ENCODE peak calls at places on chromosomes 13 and 19, in seven cellular contexts. X, E, K, D, P, U and Z are unnamed samples.

GRCh38 chr13:34816118-34816517 is 126.0 kb upstream of the NBEA start:
- DNase-seq in X (no peak), E (peak; percentile 25), K (no peak), D (no peak), P (no peak), U (no peak), Z (no peak)

GRCh38 chr13:51231456-51231855 is 9.3 kb downstream of the FAM124A start:
- DNase-seq in X (no peak), E (no peak), K (no peak), D (no peak), P (no peak), U (no peak), Z (no peak)

GRCh38 chr19:17385878-17386611 is 8.0 kb downstream of the CCDC194 start:
- DNase-seq in X (peak; percentile 49), E (no peak), K (peak; percentile 85), D (no peak), P (peak; percentile 50), U (peak; percentile 67), Z (peak; percentile 67)

GRCh38 chr13:44132710-44133109 is 240.9 kb upstream of the SERP2 start:
- DNase-seq in X (peak; percentile 10), E (no peak), K (no peak), D (no peak), P (no peak), U (no peak), Z (peak; percentile 66)

GRCh38 chr19:18651300-18651699 is 14.5 kb downstream of the KLHL26 start:
- DNase-seq in X (no peak), E (no peak), K (no peak), D (no peak), P (no peak), U (no peak), Z (no peak)

GRCh38 chr19:54299515-54299914 is 13.5 kb downstream of the LILRA5 start:
- DNase-seq in X (no peak), E (no peak), K (no peak), D (no peak), P (no peak), U (no peak), Z (no peak)

GRCh38 chr19:4744451-4745170 is 21.0 kb upstream of the DPP9 start:
- DNase-seq in X (peak; percentile 22), E (no peak), K (no peak), D (no peak), P (peak; percentile 79), U (no peak), Z (no peak)

GRCh38 chr19:29450306-29450705 is 75.5 kb upstream of the VSTM2B start:
- DNase-seq in X (no peak), E (no peak), K (no peak), D (no peak), P (no peak), U (no peak), Z (no peak)

GRCh38 chr13:39816936-39817335 is 161.5 kb downstream of the COG6 start:
- DNase-seq in X (no peak), E (no peak), K (no peak), D (no peak), P (no peak), U (no peak), Z (no peak)

GRCh38 chr13:44305845-44306244 is 67.8 kb upstream of the SERP2 start:
- DNase-seq in X (no peak), E (no peak), K (peak; percentile 34), D (no peak), P (no peak), U (no peak), Z (no peak)

GRCh38 chr13:42696191-42696590 is 85.2 kb upstream of the FAM216B start:
- DNase-seq in X (no peak), E (no peak), K (no peak), D (no peak), P (no peak), U (no peak), Z (no peak)

GRCh38 chr13:22596157-22596863 is 584.5 kb upstream of the SGCG start:
- DNase-seq in X (no peak), E (no peak), K (no peak), D (no peak), P (no peak), U (no peak), Z (no peak)

GRCh38 chr19:10747271-10747670 is 29.4 kb downstream of the DNM2 start:
- DNase-seq in X (no peak), E (no peak), K (no peak), D (no peak), P (no peak), U (no peak), Z (no peak)

GRCh38 chr13:100100115-100100879 is 11.4 kb downstream of the PCCA start:
- DNase-seq in X (peak; percentile 21), E (no peak), K (no peak), D (no peak), P (no peak), U (no peak), Z (peak; percentile 76)

GRCh38 chr13:43405457-43405856 is 381.3 kb downstream of the ENOX1 start:
- DNase-seq in X (no peak), E (no peak), K (no peak), D (no peak), P (no peak), U (no peak), Z (no peak)

GRCh38 chr19:459724-460511 is 915 bp downstream of the SHC2 start:
- DNase-seq in X (peak; percentile 31), E (no peak), K (peak; percentile 82), D (no peak), P (peak; percentile 77), U (peak; percentile 75), Z (peak; percentile 81)

GRCh38 chr13:78334059-78334458 is 269.3 kb downstream of the POU4F1 start:
- DNase-seq in X (no peak), E (no peak), K (peak; percentile 2), D (no peak), P (no peak), U (no peak), Z (no peak)

GRCh38 chr13:25783480-25784081 is 268.2 kb downstream of the SHISA2 start:
- DNase-seq in X (no peak), E (no peak), K (no peak), D (no peak), P (no peak), U (no peak), Z (no peak)

GRCh38 chr13:48126944-48127814 is 32.3 kb upstream of the MED4 start:
- DNase-seq in X (peak; percentile 75), E (peak; percentile 41), K (peak; percentile 71), D (no peak), P (peak; percentile 63), U (peak; percentile 30), Z (no peak)

GRCh38 chr13:46665630-46666482 is 112.9 kb downstream of the LRCH1 start:
- DNase-seq in X (no peak), E (no peak), K (no peak), D (no peak), P (no peak), U (no peak), Z (no peak)

GRCh38 chr13:32428581-32429072 is 697 bp upstream of the N4BP2L1 start:
- DNase-seq in X (peak; percentile 25), E (no peak), K (no peak), D (no peak), P (no peak), U (no peak), Z (no peak)
- H3K27ac ChIP-seq in X (peak overlapping the region; percentile 99), E (no peak overlapping the region), K (no peak overlapping the region), D (peak overlapping the region; percentile 91), P (peak overlapping the region; percentile 96), U (no peak overlapping the region), Z (peak overlapping the region; percentile 100)

GRCh38 chr13:112968910-112969691 is at the start of gene MCF2L:
- DNase-seq in X (no peak), E (peak; percentile 22), K (peak; percentile 68), D (no peak), P (no peak), U (peak; percentile 78), Z (peak; percentile 55)

GRCh38 chr13:112968380-112968909 is 569 bp upstream of the MCF2L start:
- DNase-seq in X (no peak), E (no peak), K (peak; percentile 43), D (no peak), P (no peak), U (no peak), Z (peak; percentile 75)

GRCh38 chr13:112971288-112971643 is 2.3 kb downstream of the MCF2L start:
- DNase-seq in X (no peak), E (no peak), K (no peak), D (no peak), P (no peak), U (no peak), Z (no peak)

GRCh38 chr13:112970552-112971287 is 1.7 kb downstream of the MCF2L start:
- DNase-seq in X (no peak), E (no peak), K (no peak), D (no peak), P (no peak), U (no peak), Z (no peak)

DNA sequence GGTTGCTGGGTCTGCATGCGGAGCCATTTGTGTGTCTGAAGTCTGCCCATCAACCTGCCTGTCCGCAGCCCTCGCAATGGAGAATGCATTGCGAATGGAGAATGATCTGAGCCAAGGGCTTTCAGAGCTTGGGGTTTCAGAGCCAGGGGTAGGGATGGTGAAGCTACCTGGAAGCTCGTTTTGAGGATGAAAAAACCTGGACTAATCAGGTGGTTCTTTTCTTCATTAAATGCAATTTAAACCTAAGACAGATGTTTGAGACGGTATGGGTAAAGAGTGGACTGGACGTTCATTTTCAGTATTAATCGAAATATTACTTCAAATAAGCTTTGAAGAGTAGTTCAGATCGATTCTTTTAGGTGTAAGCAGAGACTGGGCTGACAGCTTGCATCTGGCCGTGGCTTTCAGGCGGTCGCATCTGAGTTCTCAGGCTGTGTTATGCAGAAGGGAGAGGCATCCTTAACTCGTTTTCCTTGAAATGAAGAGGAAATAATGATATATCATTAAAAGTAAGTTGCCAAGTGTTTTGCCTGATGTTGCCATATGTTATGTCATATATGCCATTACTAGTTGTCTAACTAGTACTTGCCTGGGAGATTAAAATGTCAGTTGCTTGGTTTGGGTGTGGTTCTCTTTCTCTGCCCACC is 801 bp downstream of the MCF2L start:
- DNase-seq in X (no peak), E (no peak), K (no peak), D (no peak), P (no peak), U (no peak), Z (no peak)
- H3K4me3 ChIP-seq in X (peak overlapping the region; percentile 27), E (no peak overlapping the region), K (peak overlapping the region; percentile 72), D (peak overlapping the region; percentile 60), P (peak overlapping the region; percentile 42), U (peak overlapping the region; percentile 60), Z (peak overlapping the region; percentile 62)

DNA sequence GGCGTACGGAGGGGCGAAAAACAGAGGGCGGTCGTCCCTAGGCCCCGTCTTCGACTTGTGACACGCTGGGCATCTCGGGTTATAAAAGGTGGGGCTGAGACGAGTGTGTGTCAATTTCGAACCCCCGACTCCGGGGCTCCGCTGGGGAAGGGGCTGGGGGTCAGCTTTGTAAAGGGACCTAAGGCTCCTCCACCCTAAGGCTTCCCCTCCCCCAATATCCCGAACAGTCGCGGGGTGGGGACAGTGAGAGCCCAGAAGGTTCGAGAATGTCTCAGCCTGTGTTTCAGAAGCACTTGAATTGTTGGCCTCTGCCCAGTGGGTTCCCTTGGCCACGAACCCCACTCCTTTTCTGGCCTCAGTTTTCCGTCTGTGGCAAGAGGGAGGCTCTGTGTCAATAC is 450 bp downstream of the SELENOW start:
- DNase-seq in X (peak; percentile 33), E (no peak), K (peak; percentile 33), D (no peak), P (peak; percentile 60), U (no peak), Z (peak; percentile 58)
- H3K27ac ChIP-seq in X (peak overlapping the region; percentile 100), E (no peak overlapping the region), K (no peak overlapping the region), D (peak overlapping the region; percentile 99), P (peak overlapping the region; percentile 97), U (peak overlapping the region; percentile 99), Z (peak overlapping the region; percentile 98)

DNA sequence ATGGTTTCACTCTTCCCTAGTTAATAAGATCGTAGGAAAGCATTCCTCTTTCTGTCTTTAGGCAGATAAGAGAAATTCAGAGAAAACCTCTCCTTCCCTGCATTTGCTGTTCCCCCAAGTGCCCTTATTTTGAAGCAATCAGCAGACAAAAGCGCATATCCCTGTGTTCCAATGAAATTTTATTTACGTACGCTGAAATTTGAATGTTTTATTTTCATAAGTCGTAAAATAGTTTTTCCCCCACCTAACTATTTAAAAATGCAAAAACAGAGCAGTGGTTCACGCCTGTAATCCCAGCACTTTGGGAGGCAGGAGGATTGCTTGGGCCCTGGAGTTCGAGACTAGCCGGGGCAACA is 17.2 kb upstream of the MRI1 start:
- DNase-seq in X (no peak), E (no peak), K (no peak), D (no peak), P (no peak), U (no peak), Z (no peak)
- H3K4me3 ChIP-seq in X (peak overlapping the region; percentile 85), E (no peak overlapping the region), K (peak overlapping the region; percentile 84), D (peak overlapping the region; percentile 92), P (peak overlapping the region; percentile 71), U (peak overlapping the region; percentile 91), Z (peak overlapping the region; percentile 90)